ENCODE peak calls at places on chromosomes 12 and 14, in eight cellular contexts. J is breast epithelium, M is AG10803, V is SK-N-MC, Q is testis, N is cardiac muscle cell, X is aorta, K is astrocyte. T is an unnamed sample.

GRCh38 chr14:55581011-55581806 is 1.2 kb downstream of the KTN1 start:
- DNase-seq in M (peak), V (no peak), X (peak), Q (peak), J (peak), K (peak), N (peak), T (no peak)

GRCh38 chr14:44112774-44113460 is 394.2 kb downstream of the FSCB start:
- DNase-seq in N (peak), X (no peak), K (no peak), M (no peak), J (no peak), Q (no peak), V (no peak), T (no peak)

GRCh38 chr12:108403952-108404351 is 64.8 kb upstream of the CMKLR1 start:
- DNase-seq in N (no peak), Q (no peak), J (no peak), X (no peak), K (no peak), M (no peak), V (no peak), T (no peak)

GRCh38 chr12:4287325-4288290 is 14.0 kb downstream of the CCND2 start:
- DNase-seq in M (no peak), N (no peak), X (no peak), V (no peak), J (no peak), K (no peak), Q (no peak), T (no peak)

GRCh38 chr12:52005903-52006703 is 643 bp upstream of the TAMALIN start:
- DNase-seq in M (no peak), X (peak), Q (peak), J (no peak), K (no peak), N (peak), V (no peak), T (no peak)

GRCh38 chr12:72011374-72011773 is 72.7 kb downstream of the TPH2 start:
- DNase-seq in N (peak), K (peak), Q (no peak), J (no peak), V (no peak), X (no peak), M (peak), T (no peak)

GRCh38 chr14:91154851-91155625 is 41.2 kb downstream of the DGLUCY start:
- DNase-seq in X (no peak), Q (peak), V (no peak), N (peak), J (peak), K (peak), M (peak), T (no peak)

GRCh38 chr12:48795550-48796455 is 6.9 kb upstream of the ADCY6 start:
- DNase-seq in Q (peak), X (no peak), V (peak), N (peak), J (peak), M (peak), K (peak), T (no peak)

GRCh38 chr12:54020587-54020969 is 7.7 kb upstream of the HOXC6 start:
- DNase-seq in Q (no peak), J (no peak), X (no peak), N (no peak), K (no peak), V (no peak), M (no peak), T (no peak)

GRCh38 chr14:100334904-100335303 is 11.8 kb downstream of the SLC25A47 start:
- DNase-seq in X (peak), V (no peak), M (no peak), Q (no peak), K (no peak), J (no peak), N (no peak), T (no peak)

GRCh38 chr14:101022916-101023435 is 119.5 kb upstream of the RTL1 start:
- DNase-seq in V (no peak), M (no peak), K (no peak), J (peak), Q (peak), X (peak), N (no peak), T (peak)

GRCh38 chr14:101843038-101843437 is 81.5 kb downstream of the PPP2R5C start:
- DNase-seq in M (no peak), J (no peak), X (no peak), K (no peak), V (no peak), Q (no peak), N (no peak), T (no peak)

GRCh38 chr12:5043589-5044419 is at the start of gene KCNA5:
- DNase-seq in N (peak), M (no peak), X (peak), K (no peak), Q (no peak), V (no peak), J (no peak), T (peak)

GRCh38 chr12:42182394-42182793 is 37.7 kb upstream of the GXYLT1 start:
- DNase-seq in M (no peak), K (no peak), J (no peak), X (no peak), V (no peak), Q (no peak), N (no peak), T (no peak)

GRCh38 chr12:56359851-56360767 is at the start of gene STAT2:
- DNase-seq in M (peak), X (peak), N (peak), J (peak), Q (peak), V (peak), K (peak), T (peak)

GRCh38 chr12:34219046-34219770 is 196.9 kb downstream of the ALG10 start:
- DNase-seq in J (no peak), X (no peak), M (peak), Q (no peak), K (no peak), V (no peak), N (no peak), T (no peak)

GRCh38 chr14:68729556-68729955 is 63.3 kb downstream of the ZFP36L1 start:
- DNase-seq in N (no peak), K (no peak), V (no peak), J (no peak), X (no peak), Q (no peak), M (no peak), T (no peak)

GRCh38 chr14:100601064-100601463 is 13.8 kb upstream of the BEGAIN start:
- DNase-seq in N (no peak), X (no peak), K (no peak), J (no peak), Q (no peak), V (no peak), M (no peak), T (no peak)

GRCh38 chr12:117098361-117099217 is 627 bp downstream of the TESC start:
- DNase-seq in N (no peak), Q (no peak), J (no peak), X (peak), K (no peak), M (no peak), V (no peak), T (no peak)

GRCh38 chr14:98070521-98070920 is 1201.5 kb downstream of the BCL11B start:
- DNase-seq in J (no peak), X (no peak), K (no peak), M (no peak), N (no peak), V (no peak), Q (no peak), T (no peak)

GRCh38 chr14:31190220-31190605 is 17.4 kb downstream of the HECTD1 start:
- DNase-seq in V (no peak), N (no peak), K (no peak), Q (no peak), M (no peak), J (no peak), X (no peak), T (no peak)

GRCh38 chr12:43103866-43104265 is 448.1 kb downstream of the ADAMTS20 start:
- DNase-seq in V (no peak), K (no peak), N (no peak), M (no peak), X (no peak), J (no peak), Q (no peak), T (no peak)

GRCh38 chr12:25521625-25522256 is 31.3 kb downstream of the LMNTD1 start:
- DNase-seq in Q (no peak), J (no peak), X (no peak), N (no peak), K (no peak), M (no peak), V (no peak), T (no peak)

GRCh38 chr12:57154804-57155434 is 7.5 kb upstream of the LRP1-AS start:
- DNase-seq in Q (no peak), V (no peak), J (no peak), M (no peak), N (no peak), K (no peak), X (no peak), T (no peak)

GRCh38 chr14:78143489-78144145 is 26.6 kb upstream of the NRXN3 start:
- DNase-seq in K (peak), N (no peak), M (no peak), V (no peak), X (no peak), J (no peak), Q (no peak), T (no peak)

GRCh38 chr14:73457935-73458218 is 469 bp downstream of the NUMB start:
- DNase-seq in K (no peak), J (peak), M (no peak), V (no peak), X (peak), N (no peak), Q (peak), T (no peak)

GRCh38 chr14:22821193-22822016 is 6.2 kb upstream of the SLC7A7 start:
- DNase-seq in M (no peak), Q (no peak), J (no peak), V (no peak), X (no peak), K (no peak), N (peak), T (no peak)

GRCh38 chr12:6535960-6536847 is 1.9 kb downstream of the GAPDH start:
- DNase-seq in J (no peak), K (no peak), V (no peak), M (no peak), X (no peak), Q (no peak), N (no peak), T (no peak)

GRCh38 chr14:91264151-91265150 is 19.9 kb upstream of the GPR68 start:
- DNase-seq in M (no peak), K (no peak), N (peak), Q (no peak), X (no peak), V (no peak), J (no peak), T (no peak)

GRCh38 chr14:23916446-23916845 is 37.1 kb upstream of the DHRS4 start:
- DNase-seq in Q (no peak), M (no peak), X (no peak), V (no peak), N (no peak), K (no peak), J (no peak), T (no peak)

GRCh38 chr12:20492251-20492728 is 124.0 kb downstream of the PDE3A start:
- DNase-seq in K (peak), X (no peak), N (peak), J (no peak), V (no peak), M (peak), Q (no peak), T (no peak)
- H3K4me3 ChIP-seq in K (peak), X (no peak), N (no peak), J (no peak), V (no peak), M (no peak), Q (no peak), T (peak)

GRCh38 chr12:12387521-12387920 is 30.6 kb downstream of the BORCS5 start:
- DNase-seq in Q (no peak), M (peak), V (no peak), K (peak), N (peak), J (no peak), X (no peak), T (no peak)
- H3K4me3 ChIP-seq in Q (no peak), M (no peak), V (no peak), K (no peak), N (no peak), J (no peak), X (no peak), T (no peak)

GRCh38 chr14:104135121-104135903 is 3.1 kb upstream of the KIF26A start:
- DNase-seq in K (no peak), X (peak), Q (no peak), N (peak), V (no peak), J (no peak), M (no peak), T (no peak)
- H3K4me3 ChIP-seq in K (no peak), X (no peak), Q (peak), N (peak), V (peak), J (no peak), M (no peak), T (peak)

GRCh38 chr12:14962180-14962579 is 779 bp upstream of the ARHGDIB start:
- DNase-seq in N (no peak), Q (no peak), X (no peak), M (no peak), J (no peak), V (no peak), K (no peak), T (no peak)
- H3K4me3 ChIP-seq in N (no peak), Q (peak), X (no peak), M (no peak), J (peak), V (peak), K (no peak), T (peak)

T was measured in coronary artery.